ENCODE peak calls at places on chromosomes 4 and X, in four cellular contexts. F is upper lobe of right lung, W is GM10248, E is progenitor cell of endocrine pancreas. H is an unnamed sample.

GRCh38 chrX:96002401-96002800 is 682.2 kb upstream of the DIAPH2 start:
- DNase-seq in F (no peak), W (no peak), E (no peak), H (no peak)

GRCh38 chr4:83931659-83932058 is 395.8 kb downstream of the GPAT3 start:
- DNase-seq in F (no peak), W (no peak), E (no peak), H (peak)

GRCh38 chr4:37928896-37929537 is 31.2 kb upstream of the PTTG2 start:
- DNase-seq in F (no peak), E (no peak), W (no peak), H (no peak)

GRCh38 chrX:100979881-100980607 is 10.5 kb downstream of the ARL13A start:
- DNase-seq in W (no peak), E (no peak), F (no peak), H (no peak)

GRCh38 chr4:6225469-6225868 is 25.1 kb upstream of the JAKMIP1 start:
- DNase-seq in E (peak), W (no peak), F (peak), H (peak)

GRCh38 chrX:72088761-72089160 is 43.0 kb downstream of the RTL5 start:
- DNase-seq in E (no peak), W (no peak), F (no peak), H (no peak)

GRCh38 chr4:152680988-152681731 is 1.4 kb upstream of the TMEM154 start:
- DNase-seq in W (no peak), E (no peak), F (no peak), H (no peak)

GRCh38 chr4:164204434-164204833 is 549.5 kb upstream of the SMIM31 start:
- DNase-seq in W (no peak), F (no peak), E (no peak), H (no peak)

GRCh38 chrX:147927220-147927619 is 15.5 kb downstream of the FMR1 start:
- DNase-seq in W (no peak), F (no peak), E (no peak), H (no peak)

GRCh38 chr4:185357220-185357619 is 38.5 kb downstream of the LRP2BP start:
- DNase-seq in W (no peak), F (no peak), E (no peak), H (no peak)

GRCh38 chrX:42930951-42931350 is 153.0 kb upstream of the PPP1R2C start:
- DNase-seq in E (no peak), F (no peak), W (no peak), H (no peak)

GRCh38 chr4:149997881-149998421 is 80.3 kb upstream of the DCLK2 start:
- DNase-seq in W (peak), E (no peak), F (no peak), H (no peak)

GRCh38 chrX:119692241-119693031 is 532 bp downstream of the SEPTIN6 start:
- DNase-seq in E (peak), F (peak), W (peak), H (peak)

GRCh38 chr4:38670061-38670894 is 6.3 kb downstream of the KLF3 start:
- DNase-seq in F (no peak), E (no peak), W (no peak), H (no peak)

GRCh38 chr4:77036206-77036605 is 39.6 kb downstream of the CCNI start:
- DNase-seq in F (no peak), W (no peak), E (no peak), H (no peak)

GRCh38 chr4:33063238-33063637 is 2343.1 kb downstream of the PCDH7 start:
- DNase-seq in E (no peak), W (no peak), F (no peak), H (no peak)

GRCh38 chr4:87974856-87975462 is 555 bp upstream of the SPP1 start:
- DNase-seq in F (no peak), W (no peak), E (no peak), H (no peak)

GRCh38 chr4:149161247-149161646 is 654.4 kb downstream of the IQCM start:
- DNase-seq in E (no peak), F (no peak), W (no peak), H (no peak)

GRCh38 chrX:151153086-151153485 is 23.3 kb upstream of the GPR50 start:
- DNase-seq in F (no peak), E (no peak), W (no peak), H (no peak)

GRCh38 chr4:38132140-38132673 is 172.0 kb downstream of the PTTG2 start:
- DNase-seq in W (peak), F (no peak), E (no peak), H (peak)

GRCh38 chrX:13755254-13755653 is 20.7 kb downstream of the OFD1 start:
- DNase-seq in W (no peak), F (no peak), E (no peak), H (no peak)

GRCh38 chr4:48912349-48912748 is 5.8 kb upstream of the OCIAD2 start:
- DNase-seq in E (no peak), F (no peak), W (no peak), H (no peak)

DNA sequence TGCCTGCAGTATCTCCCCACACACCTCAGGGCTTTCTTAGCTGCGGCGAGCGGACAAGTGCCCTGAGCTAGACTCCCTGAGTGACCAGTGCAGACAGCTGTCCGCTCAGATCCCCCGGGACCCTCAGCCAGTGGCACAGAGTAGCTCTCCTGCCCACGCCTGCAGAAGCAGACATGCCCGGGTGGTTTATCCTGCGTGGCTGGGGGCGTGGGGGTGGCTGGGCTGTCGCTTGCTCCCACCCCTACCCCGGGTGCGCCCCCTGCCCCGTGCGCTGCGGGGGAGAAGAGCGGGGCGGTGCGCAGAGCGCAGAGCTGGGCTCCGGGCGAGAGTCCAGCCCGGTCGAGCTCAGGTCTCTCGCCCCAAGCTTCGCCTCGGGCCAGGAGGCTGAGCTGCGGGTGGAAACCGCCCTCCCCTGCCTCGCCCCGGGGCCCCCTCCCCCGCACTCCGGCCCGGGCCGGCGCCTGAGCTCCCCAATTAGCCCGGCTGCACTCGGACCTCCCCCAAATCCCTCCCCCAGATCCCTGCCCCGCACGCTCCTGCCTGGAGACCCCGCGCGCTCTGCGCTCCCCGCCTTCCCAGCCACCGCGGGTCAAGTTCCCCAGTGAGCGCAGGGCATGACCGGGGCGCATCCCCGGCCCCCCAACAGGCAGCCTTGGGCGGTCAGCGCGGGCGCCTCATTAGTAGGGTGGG is 11.7 kb upstream of the SHOX start:
- DNase-seq in F (no peak), E (no peak), W (no peak), H (no peak)
- TF ChIP-seq CTCF in F (no peak), E (no peak), W (no peak), H (no peak)

GRCh38 chr4:136637071-136637777 is 895.1 kb downstream of the PCDH18 start:
- DNase-seq in E (no peak), W (peak), F (no peak), H (no peak)
- TF ChIP-seq CTCF in E (peak), W (peak), F (peak), H (peak)

GRCh38 chrX:49842603-49843002 is 13.5 kb downstream of the PAGE4 start:
- DNase-seq in E (no peak), W (no peak), F (no peak), H (no peak)
- TF ChIP-seq CTCF in E (no peak), W (no peak), F (no peak), H (no peak)

DNA sequence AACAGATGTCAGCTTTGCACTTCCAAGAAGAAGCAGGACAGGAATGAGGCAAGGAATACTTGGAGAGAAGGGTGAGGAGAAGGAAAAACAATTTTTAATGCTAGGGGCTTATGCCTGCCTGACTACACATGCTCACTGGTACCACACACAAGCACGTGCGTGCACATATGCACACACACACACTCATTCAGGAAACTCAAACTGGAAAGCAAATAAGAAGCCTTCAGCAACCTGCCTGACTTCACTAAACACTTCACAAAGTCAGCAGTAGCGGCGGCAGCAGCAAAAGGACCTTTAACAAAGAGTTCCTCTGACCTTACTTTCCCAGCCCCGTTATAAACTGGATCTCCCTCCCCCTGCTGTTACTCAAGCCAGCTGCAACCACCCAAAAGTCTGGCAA is 3.4 kb downstream of the ZDHHC9 start:
- DNase-seq in E (no peak), F (no peak), W (no peak), H (no peak)
- TF ChIP-seq CTCF in E (no peak), F (no peak), W (no peak), H (no peak)

GRCh38 chr4:54041916-54042315 is 22.5 kb downstream of the CHIC2 start:
- DNase-seq in E (no peak), W (no peak), F (no peak), H (no peak)
- TF ChIP-seq CTCF in E (no peak), W (no peak), F (no peak), H (no peak)

GRCh38 chr4:94298725-94299252 is 43.8 kb downstream of the HPGDS start:
- DNase-seq in W (no peak), E (no peak), F (no peak), H (no peak)
- TF ChIP-seq CTCF in W (no peak), E (no peak), F (no peak), H (no peak)